ENCODE peak calls at places on chromosomes 13 and 19, in six cellular contexts. One of them, this sample, is unnamed.

GRCh38 chr13:53357582-53357981 is 329.0 kb downstream of the OLFM4 start:
- DNase-seq in breast epithelium: no peak
- DNase-seq in WTC11: no peak
- DNase-seq in tibial artery: no peak
- DNase-seq in fibroblast of mammary gland: no peak
- DNase-seq in CD4-positive, alpha-beta T cell: no peak
- DNase-seq in this sample: no peak

GRCh38 chr19:16886305-16886880 is 2.4 kb upstream of the F2RL3 start:
- DNase-seq in tibial artery: no peak
- DNase-seq in CD4-positive, alpha-beta T cell: no peak
- DNase-seq in WTC11: no peak
- DNase-seq in breast epithelium: no peak
- DNase-seq in fibroblast of mammary gland: peak; percentile 92
- DNase-seq in this sample: peak; percentile 64

GRCh38 chr13:106295971-106296370 is 239.5 kb downstream of the EFNB2 start:
- DNase-seq in CD4-positive, alpha-beta T cell: no peak
- DNase-seq in WTC11: no peak
- DNase-seq in breast epithelium: no peak
- DNase-seq in tibial artery: no peak
- DNase-seq in fibroblast of mammary gland: no peak
- DNase-seq in this sample: no peak

GRCh38 chr19:13143135-13143534 is 7.0 kb downstream of the STX10 start:
- DNase-seq in breast epithelium: no peak
- DNase-seq in fibroblast of mammary gland: peak; percentile 86
- DNase-seq in tibial artery: no peak
- DNase-seq in CD4-positive, alpha-beta T cell: no peak
- DNase-seq in WTC11: no peak
- DNase-seq in this sample: peak; percentile 33

GRCh38 chr13:31029129-31029528 is 96.7 kb downstream of the TEX26 start:
- DNase-seq in breast epithelium: no peak
- DNase-seq in tibial artery: no peak
- DNase-seq in fibroblast of mammary gland: no peak
- DNase-seq in CD4-positive, alpha-beta T cell: no peak
- DNase-seq in WTC11: no peak
- DNase-seq in this sample: no peak

GRCh38 chr19:4115050-4115817 is 8.7 kb downstream of the MAP2K2 start:
- DNase-seq in WTC11: no peak
- DNase-seq in breast epithelium: no peak
- DNase-seq in CD4-positive, alpha-beta T cell: peak; percentile 68
- DNase-seq in fibroblast of mammary gland: no peak
- DNase-seq in tibial artery: no peak
- DNase-seq in this sample: no peak

GRCh38 chr13:109166807-109167206 is 537.4 kb downstream of the MYO16 start:
- DNase-seq in CD4-positive, alpha-beta T cell: no peak
- DNase-seq in WTC11: no peak
- DNase-seq in fibroblast of mammary gland: peak; percentile 26
- DNase-seq in tibial artery: no peak
- DNase-seq in breast epithelium: no peak
- DNase-seq in this sample: no peak

GRCh38 chr19:8477889-8478288 is 24.6 kb downstream of the PRAM1 start:
- DNase-seq in breast epithelium: no peak
- DNase-seq in WTC11: no peak
- DNase-seq in CD4-positive, alpha-beta T cell: no peak
- DNase-seq in fibroblast of mammary gland: no peak
- DNase-seq in tibial artery: no peak
- DNase-seq in this sample: no peak

GRCh38 chr19:28598861-28599260 is 614.1 kb downstream of the UQCRFS1 start:
- DNase-seq in breast epithelium: no peak
- DNase-seq in tibial artery: no peak
- DNase-seq in fibroblast of mammary gland: no peak
- DNase-seq in CD4-positive, alpha-beta T cell: no peak
- DNase-seq in WTC11: no peak
- DNase-seq in this sample: no peak

GRCh38 chr19:14419038-14419813 is at the start of gene DDX39A:
- DNase-seq in WTC11: peak; percentile 97
- DNase-seq in breast epithelium: peak; percentile 98
- DNase-seq in fibroblast of mammary gland: peak; percentile 99
- DNase-seq in tibial artery: peak; percentile 99
- DNase-seq in CD4-positive, alpha-beta T cell: peak; percentile 97
- DNase-seq in this sample: peak; percentile 97

GRCh38 chr19:11737964-11738745 is 591 bp downstream of the ZNF823 start:
- DNase-seq in WTC11: peak; percentile 50
- DNase-seq in fibroblast of mammary gland: peak; percentile 4
- DNase-seq in tibial artery: peak; percentile 70
- DNase-seq in CD4-positive, alpha-beta T cell: peak; percentile 22
- DNase-seq in breast epithelium: peak; percentile 73
- DNase-seq in this sample: no peak

DNA sequence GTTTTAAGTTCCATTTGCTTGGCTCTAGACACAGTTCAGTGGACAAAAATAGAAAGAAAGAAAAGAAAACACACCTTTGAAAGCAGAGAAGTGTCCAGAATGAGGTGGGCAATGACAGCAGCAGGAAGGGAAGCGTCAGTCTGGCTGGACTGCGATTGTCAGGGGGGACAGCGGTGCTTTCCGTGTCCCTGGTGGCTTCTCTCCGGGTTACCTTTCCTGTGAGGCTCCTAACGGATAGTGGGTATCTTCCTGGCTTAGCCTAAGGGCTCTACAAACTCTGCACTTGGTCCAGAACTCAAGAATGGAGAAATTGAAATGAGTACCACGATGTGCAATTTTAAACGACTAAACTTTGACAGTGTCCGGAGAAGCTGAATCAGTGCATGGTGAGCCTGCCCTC is 91.8 kb downstream of the TEX29 start:
- DNase-seq in fibroblast of mammary gland: no peak
- DNase-seq in tibial artery: no peak
- DNase-seq in WTC11: no peak
- DNase-seq in CD4-positive, alpha-beta T cell: no peak
- DNase-seq in breast epithelium: no peak
- DNase-seq in this sample: no peak
- TF ChIP-seq CTCF in fibroblast of mammary gland: no peak
- TF ChIP-seq CTCF in tibial artery: no peak
- TF ChIP-seq CTCF in WTC11: no peak
- TF ChIP-seq CTCF in CD4-positive, alpha-beta T cell: no peak
- TF ChIP-seq CTCF in breast epithelium: no peak
- TF ChIP-seq CTCF in this sample: no peak

GRCh38 chr19:37114001-37114400 is 35.8 kb downstream of the ZNF420 start:
- DNase-seq in CD4-positive, alpha-beta T cell: no peak
- DNase-seq in WTC11: peak; percentile 13
- DNase-seq in fibroblast of mammary gland: no peak
- DNase-seq in tibial artery: no peak
- DNase-seq in breast epithelium: no peak
- DNase-seq in this sample: no peak
- TF ChIP-seq CTCF in CD4-positive, alpha-beta T cell: peak; percentile 16
- TF ChIP-seq CTCF in WTC11: peak; percentile 54
- TF ChIP-seq CTCF in fibroblast of mammary gland: peak; percentile 13
- TF ChIP-seq CTCF in tibial artery: no peak
- TF ChIP-seq CTCF in breast epithelium: no peak
- TF ChIP-seq CTCF in this sample: no peak

GRCh38 chr19:31315621-31316011 is 33.6 kb downstream of the TSHZ3 start:
- DNase-seq in breast epithelium: no peak
- DNase-seq in WTC11: no peak
- DNase-seq in tibial artery: no peak
- DNase-seq in fibroblast of mammary gland: no peak
- DNase-seq in CD4-positive, alpha-beta T cell: no peak
- DNase-seq in this sample: no peak

GRCh38 chr19:31313291-31314030 is 35.8 kb downstream of the TSHZ3 start:
- DNase-seq in tibial artery: no peak
- DNase-seq in WTC11: no peak
- DNase-seq in CD4-positive, alpha-beta T cell: no peak
- DNase-seq in breast epithelium: no peak
- DNase-seq in fibroblast of mammary gland: no peak
- DNase-seq in this sample: no peak

GRCh38 chr19:31316201-31316951 is 32.9 kb downstream of the TSHZ3 start:
- DNase-seq in CD4-positive, alpha-beta T cell: no peak
- DNase-seq in fibroblast of mammary gland: peak; percentile 86
- DNase-seq in WTC11: no peak
- DNase-seq in tibial artery: no peak
- DNase-seq in breast epithelium: no peak
- DNase-seq in this sample: no peak

GRCh38 chr19:31314156-31314555 is 35.1 kb downstream of the TSHZ3 start:
- DNase-seq in WTC11: no peak
- DNase-seq in tibial artery: no peak
- DNase-seq in CD4-positive, alpha-beta T cell: no peak
- DNase-seq in fibroblast of mammary gland: no peak
- DNase-seq in breast epithelium: no peak
- DNase-seq in this sample: no peak

DNA sequence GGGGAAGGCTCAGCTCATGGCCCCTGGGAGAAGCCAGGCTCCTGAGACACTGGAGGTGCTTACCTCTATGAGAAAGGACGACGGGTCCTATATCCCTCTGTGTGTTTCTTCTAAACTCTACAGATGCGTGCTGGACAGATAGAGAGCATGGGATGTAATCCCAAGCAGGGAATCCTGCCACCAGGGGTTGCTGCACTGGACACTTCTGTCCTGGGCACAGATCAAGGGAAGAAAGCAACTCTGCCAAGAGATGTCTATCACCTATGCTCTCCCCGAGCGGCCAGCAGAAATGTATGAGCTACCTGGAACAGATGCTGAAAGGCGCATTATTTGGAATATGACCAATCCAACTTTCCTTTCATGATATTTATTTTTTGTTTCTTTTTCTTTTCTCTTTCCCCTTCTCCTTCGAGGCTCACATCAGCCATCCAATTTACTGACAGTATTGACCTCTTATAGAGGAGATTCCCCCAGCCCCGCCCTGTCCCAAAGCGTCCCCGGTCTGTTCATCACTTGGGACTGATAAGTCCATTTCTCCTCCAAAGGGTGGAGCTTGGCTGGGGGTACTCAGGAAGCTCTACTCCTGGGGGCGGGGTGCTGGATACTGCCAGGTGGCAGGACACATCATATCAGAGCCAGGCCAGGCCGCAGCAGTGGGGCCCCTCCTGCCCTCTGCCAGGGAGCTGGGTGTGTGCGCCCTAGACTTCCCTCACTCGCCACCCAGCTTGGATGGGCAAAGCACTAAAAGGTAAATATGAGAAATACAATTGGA is 34.2 kb downstream of the TSHZ3 start:
- DNase-seq in breast epithelium: no peak
- DNase-seq in fibroblast of mammary gland: peak; percentile 45
- DNase-seq in CD4-positive, alpha-beta T cell: no peak
- DNase-seq in WTC11: no peak
- DNase-seq in tibial artery: no peak
- DNase-seq in this sample: no peak
- TF ChIP-seq CTCF in breast epithelium: no peak
- TF ChIP-seq CTCF in fibroblast of mammary gland: peak; percentile 55
- TF ChIP-seq CTCF in CD4-positive, alpha-beta T cell: no peak
- TF ChIP-seq CTCF in WTC11: no peak
- TF ChIP-seq CTCF in tibial artery: no peak
- TF ChIP-seq CTCF in this sample: peak; percentile 15

GRCh38 chr19:58305065-58305931 is at the start of gene ERVK3-1:
- DNase-seq in tibial artery: peak; percentile 98
- DNase-seq in WTC11: peak; percentile 94
- DNase-seq in fibroblast of mammary gland: peak; percentile 96
- DNase-seq in CD4-positive, alpha-beta T cell: peak; percentile 92
- DNase-seq in breast epithelium: peak; percentile 93
- DNase-seq in this sample: peak; percentile 90
- TF ChIP-seq CTCF in tibial artery: peak; percentile 63
- TF ChIP-seq CTCF in WTC11: no peak
- TF ChIP-seq CTCF in fibroblast of mammary gland: no peak
- TF ChIP-seq CTCF in CD4-positive, alpha-beta T cell: no peak
- TF ChIP-seq CTCF in breast epithelium: peak; percentile 43
- TF ChIP-seq CTCF in this sample: no peak

GRCh38 chr19:50402544-50403301 is 16.0 kb upstream of the SPIB start:
- DNase-seq in breast epithelium: no peak
- DNase-seq in CD4-positive, alpha-beta T cell: no peak
- DNase-seq in fibroblast of mammary gland: no peak
- DNase-seq in WTC11: no peak
- DNase-seq in tibial artery: no peak
- DNase-seq in this sample: no peak

GRCh38 chr19:50406156-50406820 is 12.4 kb upstream of the SPIB start:
- DNase-seq in breast epithelium: no peak
- DNase-seq in tibial artery: no peak
- DNase-seq in CD4-positive, alpha-beta T cell: no peak
- DNase-seq in fibroblast of mammary gland: no peak
- DNase-seq in WTC11: no peak
- DNase-seq in this sample: no peak

GRCh38 chr19:50398675-50399367 is 14.7 kb downstream of the POLD1 start:
- DNase-seq in breast epithelium: no peak
- DNase-seq in WTC11: no peak
- DNase-seq in tibial artery: no peak
- DNase-seq in fibroblast of mammary gland: no peak
- DNase-seq in CD4-positive, alpha-beta T cell: no peak
- DNase-seq in this sample: no peak

GRCh38 chr19:50399368-50399745 is 15.2 kb downstream of the POLD1 start:
- DNase-seq in breast epithelium: no peak
- DNase-seq in WTC11: no peak
- DNase-seq in CD4-positive, alpha-beta T cell: no peak
- DNase-seq in tibial artery: no peak
- DNase-seq in fibroblast of mammary gland: no peak
- DNase-seq in this sample: no peak

GRCh38 chr19:50401505-50402450 is 17.0 kb upstream of the SPIB start:
- DNase-seq in WTC11: no peak
- DNase-seq in tibial artery: no peak
- DNase-seq in fibroblast of mammary gland: no peak
- DNase-seq in CD4-positive, alpha-beta T cell: no peak
- DNase-seq in breast epithelium: no peak
- DNase-seq in this sample: no peak
- TF ChIP-seq CTCF in WTC11: no peak
- TF ChIP-seq CTCF in tibial artery: no peak
- TF ChIP-seq CTCF in fibroblast of mammary gland: no peak
- TF ChIP-seq CTCF in CD4-positive, alpha-beta T cell: no peak
- TF ChIP-seq CTCF in breast epithelium: no peak
- TF ChIP-seq CTCF in this sample: no peak

DNA sequence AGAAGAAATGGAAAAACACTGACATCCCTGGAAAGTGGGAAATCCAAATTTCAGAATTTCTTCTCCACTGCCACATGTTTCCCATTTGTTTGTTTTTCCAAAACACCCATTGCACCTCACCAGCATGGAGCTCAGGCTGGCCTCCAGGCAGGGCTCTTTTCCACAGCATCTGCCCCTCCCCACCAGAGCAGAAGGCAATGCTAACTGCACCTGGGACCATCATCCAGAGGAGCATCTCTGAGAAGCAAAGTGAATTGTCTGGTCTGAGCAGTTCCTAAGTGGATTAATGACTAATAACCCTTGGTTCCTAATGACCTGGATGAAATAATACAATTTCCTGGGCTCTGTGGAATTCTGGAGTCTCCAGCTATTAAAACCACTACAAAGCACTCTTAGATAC is 8.8 kb upstream of the CYSLTR2 start:
- DNase-seq in WTC11: no peak
- DNase-seq in breast epithelium: no peak
- DNase-seq in CD4-positive, alpha-beta T cell: no peak
- DNase-seq in fibroblast of mammary gland: no peak
- DNase-seq in tibial artery: no peak
- DNase-seq in this sample: no peak
- TF ChIP-seq CTCF in WTC11: no peak
- TF ChIP-seq CTCF in breast epithelium: no peak
- TF ChIP-seq CTCF in CD4-positive, alpha-beta T cell: no peak
- TF ChIP-seq CTCF in fibroblast of mammary gland: no peak
- TF ChIP-seq CTCF in tibial artery: no peak
- TF ChIP-seq CTCF in this sample: no peak

GRCh38 chr13:82330499-82330898 is 1551.8 kb downstream of the SLITRK1 start:
- DNase-seq in tibial artery: no peak
- DNase-seq in WTC11: no peak
- DNase-seq in CD4-positive, alpha-beta T cell: no peak
- DNase-seq in fibroblast of mammary gland: peak; percentile 21
- DNase-seq in breast epithelium: no peak
- DNase-seq in this sample: peak; percentile 20
- TF ChIP-seq CTCF in tibial artery: no peak
- TF ChIP-seq CTCF in WTC11: peak; percentile 72
- TF ChIP-seq CTCF in CD4-positive, alpha-beta T cell: peak; percentile 10
- TF ChIP-seq CTCF in fibroblast of mammary gland: peak; percentile 52
- TF ChIP-seq CTCF in breast epithelium: no peak
- TF ChIP-seq CTCF in this sample: peak; percentile 20

This sample was measured in bronchial epithelial cell.